ENCODE peak calls at places on chromosomes 6 and 20, in six cellular contexts. One of them, this sample, is unnamed.

GRCh38 chr6:56292505-56293181 is 45.3 kb upstream of the COL21A1 start:
- DNase-seq in foreskin fibroblast: peak
- DNase-seq in A549: peak
- DNase-seq in mesothelial cell of epicardium: no peak
- DNase-seq in mammary epithelial cell: peak
- DNase-seq in stromal cell of bone marrow: peak
- DNase-seq in this sample: peak

GRCh38 chr6:157648561-157648960 is 174.5 kb upstream of the SNX9 start:
- DNase-seq in foreskin fibroblast: no peak
- DNase-seq in A549: no peak
- DNase-seq in mesothelial cell of epicardium: no peak
- DNase-seq in mammary epithelial cell: peak
- DNase-seq in stromal cell of bone marrow: no peak
- DNase-seq in this sample: no peak

GRCh38 chr6:160391419-160392116 is 43.4 kb downstream of the SLC22A3 start:
- DNase-seq in foreskin fibroblast: no peak
- DNase-seq in A549: peak
- DNase-seq in mesothelial cell of epicardium: no peak
- DNase-seq in mammary epithelial cell: peak
- DNase-seq in stromal cell of bone marrow: no peak
- DNase-seq in this sample: peak

GRCh38 chr6:87968435-87969278 is 79.0 kb upstream of the SPACA1 start:
- DNase-seq in foreskin fibroblast: no peak
- DNase-seq in A549: peak
- DNase-seq in mesothelial cell of epicardium: peak
- DNase-seq in mammary epithelial cell: no peak
- DNase-seq in stromal cell of bone marrow: no peak
- DNase-seq in this sample: no peak

GRCh38 chr6:165587206-165587605 is 75.8 kb downstream of the PDE10A start:
- DNase-seq in foreskin fibroblast: no peak
- DNase-seq in A549: no peak
- DNase-seq in mesothelial cell of epicardium: no peak
- DNase-seq in mammary epithelial cell: no peak
- DNase-seq in stromal cell of bone marrow: no peak
- DNase-seq in this sample: no peak

GRCh38 chr6:28211840-28212509 is 13.1 kb upstream of the ZSCAN9 start:
- DNase-seq in foreskin fibroblast: no peak
- DNase-seq in A549: no peak
- DNase-seq in mesothelial cell of epicardium: no peak
- DNase-seq in mammary epithelial cell: no peak
- DNase-seq in stromal cell of bone marrow: no peak
- DNase-seq in this sample: no peak

GRCh38 chr6:154164397-154164796 is 125.4 kb downstream of the OPRM1 start:
- DNase-seq in foreskin fibroblast: peak
- DNase-seq in A549: no peak
- DNase-seq in mesothelial cell of epicardium: no peak
- DNase-seq in mammary epithelial cell: no peak
- DNase-seq in stromal cell of bone marrow: peak
- DNase-seq in this sample: no peak

GRCh38 chr20:57939499-57939898 is 229.7 kb upstream of the PMEPA1 start:
- DNase-seq in foreskin fibroblast: no peak
- DNase-seq in A549: no peak
- DNase-seq in mesothelial cell of epicardium: no peak
- DNase-seq in mammary epithelial cell: peak
- DNase-seq in stromal cell of bone marrow: no peak
- DNase-seq in this sample: no peak

GRCh38 chr6:22113046-22113766 is 183.6 kb downstream of the PRL start:
- DNase-seq in foreskin fibroblast: peak
- DNase-seq in A549: peak
- DNase-seq in mesothelial cell of epicardium: no peak
- DNase-seq in mammary epithelial cell: peak
- DNase-seq in stromal cell of bone marrow: peak
- DNase-seq in this sample: peak

GRCh38 chr20:1062334-1063015 is 55.9 kb upstream of the PSMF1 start:
- DNase-seq in foreskin fibroblast: no peak
- DNase-seq in A549: no peak
- DNase-seq in mesothelial cell of epicardium: no peak
- DNase-seq in mammary epithelial cell: peak
- DNase-seq in stromal cell of bone marrow: peak
- DNase-seq in this sample: no peak

GRCh38 chr6:26607434-26608230 is 10.9 kb downstream of the ABT1 start:
- DNase-seq in foreskin fibroblast: peak
- DNase-seq in A549: peak
- DNase-seq in mesothelial cell of epicardium: peak
- DNase-seq in mammary epithelial cell: peak
- DNase-seq in stromal cell of bone marrow: peak
- DNase-seq in this sample: peak

GRCh38 chr6:116246089-116246488 is 7.8 kb downstream of the TSPYL4 start:
- DNase-seq in foreskin fibroblast: no peak
- DNase-seq in A549: no peak
- DNase-seq in mesothelial cell of epicardium: no peak
- DNase-seq in mammary epithelial cell: no peak
- DNase-seq in stromal cell of bone marrow: no peak
- DNase-seq in this sample: no peak

GRCh38 chr6:28988536-28989415 is 16.3 kb downstream of the ZNF311 start:
- DNase-seq in foreskin fibroblast: peak
- DNase-seq in A549: peak
- DNase-seq in mesothelial cell of epicardium: peak
- DNase-seq in mammary epithelial cell: peak
- DNase-seq in stromal cell of bone marrow: no peak
- DNase-seq in this sample: peak

GRCh38 chr20:18504479-18505060 is 3.2 kb upstream of the SEC23B start:
- DNase-seq in foreskin fibroblast: no peak
- DNase-seq in A549: no peak
- DNase-seq in mesothelial cell of epicardium: no peak
- DNase-seq in mammary epithelial cell: no peak
- DNase-seq in stromal cell of bone marrow: no peak
- DNase-seq in this sample: no peak

GRCh38 chr20:40868568-40869223 is 159.9 kb upstream of the TOP1 start:
- DNase-seq in foreskin fibroblast: peak
- DNase-seq in A549: no peak
- DNase-seq in mesothelial cell of epicardium: no peak
- DNase-seq in mammary epithelial cell: no peak
- DNase-seq in stromal cell of bone marrow: peak
- DNase-seq in this sample: no peak

GRCh38 chr20:60630609-60631008 is 621.5 kb upstream of the CDH4 start:
- DNase-seq in foreskin fibroblast: no peak
- DNase-seq in A549: no peak
- DNase-seq in mesothelial cell of epicardium: no peak
- DNase-seq in mammary epithelial cell: no peak
- DNase-seq in stromal cell of bone marrow: no peak
- DNase-seq in this sample: no peak

This sample was measured in NCI-H460.